ENCODE peak calls at places on chromosome 15, in six cellular contexts. N is activated T-cell treated with anti-CD3 and anti-CD28 coated beads for 1 hour; F is stimulated activated CD4-positive, alpha-beta T cell treated with anti-CD3 and anti-CD28 coated beads, Interleukin-2, amount 100 ng/mL, for 48 hours; X is activated naive CD8-positive, alpha-beta T cell treated with anti-CD3 and anti-CD28 coated beads, Interleukin-2, amount 50 U/mL, for 24 hours; I is psoas muscle; O is coronary artery. L is an unnamed sample.

GRCh38 chr15:100781061-100781960 is 98.3 kb upstream of the ALDH1A3 start:
- DNase-seq in X (no peak), N (no peak), F (no peak), O (peak; percentile 60), I (no peak), L (no peak)

GRCh38 chr15:55627730-55628368 is 39.7 kb upstream of the PYGO1 start:
- DNase-seq in I (peak; percentile 65), N (no peak), F (no peak), O (no peak), X (no peak), L (no peak)

GRCh38 chr15:60214201-60214600 is 183.6 kb downstream of the ANXA2 start:
- DNase-seq in I (no peak), X (no peak), F (no peak), N (no peak), O (no peak), L (no peak)

GRCh38 chr15:70096215-70096974 is 1.3 kb downstream of the TLE3 start:
- DNase-seq in X (peak; percentile 66), N (peak; percentile 28), O (no peak), F (peak; percentile 32), I (peak; percentile 65), L (no peak)

GRCh38 chr15:83656943-83657528 is 3.1 kb downstream of the ADAMTSL3 start:
- DNase-seq in I (no peak), O (no peak), N (no peak), F (no peak), X (no peak), L (no peak)

GRCh38 chr15:52383100-52383588 is 87.5 kb upstream of the MYO5C start:
- DNase-seq in N (no peak), X (no peak), O (no peak), F (no peak), I (no peak), L (no peak)

GRCh38 chr15:101348643-101349496 is 53.8 kb upstream of the SNRPA1 start:
- DNase-seq in X (no peak), I (no peak), N (no peak), O (no peak), F (no peak), L (no peak)

GRCh38 chr15:39088186-39088585 is 492.7 kb upstream of the THBS1 start:
- DNase-seq in O (no peak), X (no peak), N (no peak), I (no peak), F (no peak), L (no peak)

GRCh38 chr15:31396881-31397560 is 70.4 kb downstream of the KLF13 start:
- DNase-seq in N (no peak), O (peak; percentile 97), X (peak; percentile 4), F (no peak), I (peak; percentile 97), L (peak; percentile 66)

GRCh38 chr15:67947254-67948039 is 106.7 kb upstream of the PIAS1 start:
- DNase-seq in F (no peak), N (no peak), O (no peak), X (no peak), I (no peak), L (no peak)

GRCh38 chr15:34708422-34708821 is 46.4 kb downstream of the GJD2 start:
- DNase-seq in I (no peak), X (no peak), O (no peak), N (no peak), F (no peak), L (peak; percentile 40)

GRCh38 chr15:99620178-99620577 is 54.4 kb downstream of the MEF2A start:
- DNase-seq in X (no peak), I (no peak), N (no peak), F (no peak), O (no peak), L (no peak)

GRCh38 chr15:66862878-66863335 is 160.9 kb downstream of the SMAD6 start:
- DNase-seq in F (peak; percentile 78), X (peak; percentile 82), I (peak; percentile 87), N (peak; percentile 63), O (peak; percentile 87), L (peak; percentile 50)

GRCh38 chr15:92818658-92819311 is 81.3 kb upstream of the CHD2 start:
- DNase-seq in F (no peak), N (no peak), X (no peak), O (no peak), I (no peak), L (no peak)

GRCh38 chr15:67413770-67414429 is 107.0 kb upstream of the C15orf61 start:
- DNase-seq in F (no peak), N (no peak), X (no peak), O (no peak), I (no peak), L (no peak)

GRCh38 chr15:98076021-98076816 is 115.7 kb downstream of the ARRDC4 start:
- DNase-seq in I (no peak), N (no peak), X (no peak), O (no peak), F (no peak), L (no peak)

GRCh38 chr15:34616613-34617012 is 33.2 kb upstream of the GOLGA8B start:
- DNase-seq in X (no peak), O (no peak), I (no peak), N (no peak), F (no peak), L (no peak)

GRCh38 chr15:79028411-79028964 is 62.1 kb downstream of the RASGRF1 start:
- DNase-seq in N (no peak), X (peak; percentile 50), I (no peak), F (peak; percentile 44), O (no peak), L (peak; percentile 9)

GRCh38 chr15:78205856-78206255 is 28.5 kb downstream of the ACSBG1 start:
- DNase-seq in I (no peak), F (no peak), O (no peak), N (no peak), X (no peak), L (no peak)

GRCh38 chr15:70098170-70098460 is 398 bp upstream of the TLE3 start:
- DNase-seq in X (no peak), I (no peak), O (no peak), F (no peak), N (no peak), L (no peak)

GRCh38 chr15:31364301-31365031 is 37.8 kb downstream of the KLF13 start:
- DNase-seq in O (no peak), I (peak; percentile 56), N (no peak), F (no peak), X (peak; percentile 57), L (no peak)

GRCh38 chr15:69713726-69714559 is 261.3 kb downstream of the RPLP1 start:
- DNase-seq in X (peak; percentile 68), O (no peak), N (peak; percentile 40), I (no peak), F (peak; percentile 58), L (no peak)

GRCh38 chr15:29925227-29926082 is 103.2 kb upstream of the TJP1 start:
- DNase-seq in I (peak; percentile 64), N (peak; percentile 8), F (peak; percentile 18), X (peak; percentile 40), O (no peak), L (no peak)

GRCh38 chr15:29669823-29670222 is 152.4 kb downstream of the TJP1 start:
- DNase-seq in F (no peak), N (no peak), O (no peak), I (no peak), X (no peak), L (no peak)

GRCh38 chr15:101615986-101616848 is 36.0 kb downstream of the TM2D3 start:
- DNase-seq in X (no peak), N (no peak), F (no peak), O (no peak), I (peak; percentile 86), L (no peak)

GRCh38 chr15:101127503-101128076 is 124.3 kb downstream of the CHSY1 start:
- DNase-seq in X (peak; percentile 63), I (peak; percentile 85), O (peak; percentile 91), N (no peak), F (peak; percentile 26), L (no peak)

GRCh38 chr15:74863239-74864056 is 9.7 kb downstream of the SCAMP2 start:
- DNase-seq in X (no peak), N (no peak), O (no peak), I (no peak), F (no peak), L (no peak)

GRCh38 chr15:31774045-31774444 is 256.3 kb upstream of the CHRNA7 start:
- DNase-seq in N (no peak), X (no peak), I (no peak), O (no peak), F (no peak), L (no peak)

GRCh38 chr15:74826372-74826819 is at the start of gene CPLX3:
- DNase-seq in N (peak; percentile 35), I (no peak), F (peak; percentile 39), X (peak; percentile 47), O (no peak), L (no peak)

GRCh38 chr15:78345726-78346125 is 5.6 kb downstream of the CRABP1 start:
- DNase-seq in I (no peak), O (no peak), X (no peak), N (no peak), F (no peak), L (no peak)

GRCh38 chr15:88048237-88048636 is 208.3 kb downstream of the NTRK3 start:
- DNase-seq in F (no peak), O (no peak), X (no peak), N (no peak), I (no peak), L (no peak)

GRCh38 chr15:76340802-76341365 is 4.3 kb downstream of the ISL2 start:
- DNase-seq in F (no peak), X (peak; percentile 57), N (no peak), I (peak; percentile 66), O (no peak), L (no peak)

GRCh38 chr15:98760112-98760826 is 111.9 kb downstream of the IGF1R start:
- DNase-seq in I (no peak), O (no peak), N (no peak), X (no peak), F (no peak), L (no peak)

GRCh38 chr15:50764331-50765201 is 940 bp downstream of the SPPL2A start:
- DNase-seq in N (no peak), O (no peak), X (no peak), I (no peak), F (peak; percentile 7), L (no peak)

GRCh38 chr15:52764731-52765130 is 25.4 kb downstream of the ONECUT1 start:
- DNase-seq in F (no peak), X (no peak), I (no peak), O (no peak), N (no peak), L (no peak)

GRCh38 chr15:66290518-66290917 is 2.9 kb upstream of the DIS3L start:
- DNase-seq in X (peak; percentile 10), F (no peak), N (no peak), O (no peak), I (no peak), L (no peak)

GRCh38 chr15:92000709-92001108 is 147.2 kb downstream of the SLCO3A1 start:
- DNase-seq in O (no peak), X (no peak), F (no peak), N (no peak), I (no peak), L (no peak)

L was measured in CMK.